ENCODE peak calls at places on chromosomes 3 and 15, in eight cellular contexts. E, G, J, R, F, M, W and Z are unnamed samples.

GRCh38 chr3:168024537-168024941 is 71.2 kb downstream of the GOLIM4 start:
- DNase-seq in E (no peak), G (peak), J (no peak), R (no peak), F (peak), M (no peak), W (peak), Z (no peak)

GRCh38 chr3:28218071-28218916 is 23.1 kb upstream of the CMC1 start:
- DNase-seq in E (no peak), G (no peak), J (no peak), R (no peak), F (no peak), M (no peak), W (no peak), Z (no peak)

GRCh38 chr3:73827658-73828313 is 203.0 kb upstream of the PDZRN3 start:
- DNase-seq in E (no peak), G (no peak), J (no peak), R (no peak), F (no peak), M (no peak), W (no peak), Z (no peak)

GRCh38 chr3:119311191-119311925 is 17.2 kb downstream of the ARHGAP31 start:
- DNase-seq in E (no peak), G (peak), J (no peak), R (no peak), F (no peak), M (no peak), W (peak), Z (no peak)

GRCh38 chr3:122940628-122941086 is 86.9 kb downstream of the SEMA5B start:
- DNase-seq in E (no peak), G (no peak), J (no peak), R (no peak), F (no peak), M (no peak), W (no peak), Z (no peak)

GRCh38 chr3:135000465-135000864 is 205.4 kb downstream of the EPHB1 start:
- DNase-seq in E (no peak), G (no peak), J (no peak), R (peak), F (no peak), M (no peak), W (no peak), Z (no peak)

GRCh38 chr3:177199206-177199765 is 2.0 kb upstream of the TBL1XR1 start:
- DNase-seq in E (no peak), G (no peak), J (no peak), R (no peak), F (peak), M (no peak), W (no peak), Z (peak)

GRCh38 chr3:16528581-16528993 is 15.1 kb upstream of the RFTN1 start:
- DNase-seq in E (no peak), G (no peak), J (no peak), R (no peak), F (no peak), M (no peak), W (no peak), Z (no peak)

GRCh38 chr3:114624676-114625181 is 330.9 kb downstream of the TIGIT start:
- DNase-seq in E (no peak), G (peak), J (peak), R (peak), F (no peak), M (peak), W (peak), Z (peak)

GRCh38 chr3:124034016-124034808 is 42.3 kb upstream of the ROPN1 start:
- DNase-seq in E (no peak), G (peak), J (no peak), R (no peak), F (no peak), M (peak), W (peak), Z (no peak)

GRCh38 chr15:45522179-45522930 is at the start of gene SLC30A4:
- DNase-seq in E (peak), G (peak), J (peak), R (peak), F (peak), M (no peak), W (peak), Z (peak)

GRCh38 chr3:171183042-171183441 is 156.5 kb upstream of the SLC2A2 start:
- DNase-seq in E (no peak), G (peak), J (peak), R (peak), F (no peak), M (peak), W (no peak), Z (peak)

GRCh38 chr3:189368384-189368783 is 196.6 kb downstream of the TPRG1 start:
- DNase-seq in E (no peak), G (no peak), J (no peak), R (no peak), F (no peak), M (no peak), W (no peak), Z (no peak)

GRCh38 chr3:170709046-170709445 is 123.2 kb upstream of the SLC7A14 start:
- DNase-seq in E (no peak), G (peak), J (no peak), R (no peak), F (no peak), M (peak), W (no peak), Z (no peak)

GRCh38 chr3:76824658-76825310 is 215.1 kb upstream of the ROBO2 start:
- DNase-seq in E (no peak), G (no peak), J (no peak), R (no peak), F (no peak), M (no peak), W (no peak), Z (no peak)

GRCh38 chr3:82378370-82378769 is 616.9 kb upstream of the GBE1 start:
- DNase-seq in E (no peak), G (no peak), J (no peak), R (no peak), F (no peak), M (no peak), W (no peak), Z (no peak)

GRCh38 chr3:150879141-150879540 is 26.1 kb downstream of the MINDY4B start:
- DNase-seq in E (no peak), G (no peak), J (no peak), R (no peak), F (no peak), M (no peak), W (no peak), Z (no peak)

GRCh38 chr3:136171097-136171542 is 25.0 kb downstream of the MSL2 start:
- DNase-seq in E (no peak), G (peak), J (no peak), R (no peak), F (no peak), M (peak), W (no peak), Z (no peak)

GRCh38 chr3:138964264-138964663 is 17.2 kb downstream of the FOXL2NB start:
- DNase-seq in E (no peak), G (no peak), J (no peak), R (no peak), F (no peak), M (no peak), W (no peak), Z (no peak)